ENCODE peak calls at places on chromosomes 2 and 18, in eight cellular contexts. G is HL-60, T is fibroblast of mammary gland, Y is BE2C, V is psoas muscle, Q is HepG2, J is adrenal gland, N is cardiac fibroblast. U is an unnamed sample.

GRCh38 chr2:153476491-153477095 is 2.0 kb downstream of the RPRM start:
- DNase-seq in V (no peak), N (no peak), Q (no peak), G (no peak), T (no peak), J (peak), Y (no peak), U (no peak)

GRCh38 chr2:189222440-189222839 is 42.9 kb upstream of the COL5A2 start:
- DNase-seq in J (no peak), T (peak), V (no peak), G (no peak), N (peak), Y (no peak), Q (no peak), U (no peak)

GRCh38 chr2:192151848-192152247 is 42.9 kb downstream of the TMEFF2 start:
- DNase-seq in G (no peak), Q (no peak), T (peak), Y (no peak), N (peak), V (no peak), J (no peak), U (no peak)

GRCh38 chr2:237471457-237472186 is 15.4 kb upstream of the MLPH start:
- DNase-seq in Y (peak), T (peak), Q (peak), N (peak), V (peak), J (no peak), G (no peak), U (no peak)

GRCh38 chr2:155364766-155365165 is 666.3 kb downstream of the KCNJ3 start:
- DNase-seq in Q (no peak), V (no peak), T (no peak), J (no peak), N (no peak), G (no peak), Y (no peak), U (no peak)

GRCh38 chr2:100262555-100263320 is 59.6 kb downstream of the LONRF2 start:
- DNase-seq in T (peak), N (peak), V (peak), G (peak), Q (peak), J (peak), Y (peak), U (peak)

GRCh38 chr2:240922982-240923537 is 16.9 kb downstream of the CROCC2 start:
- DNase-seq in Q (no peak), J (peak), N (no peak), V (peak), Y (peak), G (no peak), T (no peak), U (no peak)

GRCh38 chr2:3633089-3633981 is 24.7 kb upstream of the ALLC start:
- DNase-seq in T (peak), N (peak), V (peak), Y (peak), J (peak), G (no peak), Q (no peak), U (peak)

GRCh38 chr18:6997802-6998201 is 119.8 kb downstream of the LAMA1 start:
- DNase-seq in V (no peak), Y (no peak), N (peak), T (peak), J (no peak), G (no peak), Q (no peak), U (no peak)

DNA sequence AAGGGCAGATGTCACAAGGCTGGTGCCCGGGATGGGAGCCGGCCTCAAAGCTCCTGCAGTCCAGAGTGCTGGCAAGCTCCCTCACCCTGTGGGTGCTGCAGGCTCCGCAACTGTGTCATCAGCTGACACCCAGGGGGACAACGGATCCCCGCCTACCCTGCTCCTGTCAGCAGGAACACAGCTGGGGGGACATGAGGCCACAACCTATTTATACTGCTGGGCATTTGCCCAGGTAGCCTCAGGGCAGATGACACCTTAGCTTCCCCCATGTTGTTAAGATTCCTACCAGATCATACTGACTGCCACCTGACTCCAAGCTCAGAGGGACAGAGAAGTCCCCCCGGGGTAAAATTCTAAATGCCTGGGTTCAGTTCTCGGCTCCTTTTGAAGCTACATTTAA is 1.2 kb downstream of the ANKRD23 start:
- DNase-seq in Q (no peak), N (no peak), G (no peak), J (no peak), T (no peak), V (peak), Y (no peak), U (no peak)
- TF ChIP-seq CTCF in Q (no peak), N (no peak), G (no peak), J (no peak), T (no peak), V (no peak), Y (no peak), U (no peak)

GRCh38 chr2:204144487-204144886 is 207.9 kb downstream of the ICOS start:
- DNase-seq in J (no peak), G (no peak), Y (no peak), T (no peak), V (no peak), Q (no peak), N (no peak), U (no peak)

GRCh38 chr2:204140258-204140657 is 203.7 kb downstream of the ICOS start:
- DNase-seq in J (peak), N (no peak), Q (no peak), V (no peak), Y (no peak), T (no peak), G (no peak), U (no peak)

GRCh38 chr2:204150695-204151240 is 214.2 kb downstream of the ICOS start:
- DNase-seq in Q (no peak), T (no peak), V (no peak), N (no peak), G (no peak), J (no peak), Y (no peak), U (no peak)

GRCh38 chr2:204145197-204146190 is 208.9 kb downstream of the ICOS start:
- DNase-seq in V (peak), Y (peak), T (peak), G (peak), J (peak), Q (peak), N (peak), U (peak)
- H3K4me3 ChIP-seq in V (peak), Y (no peak), T (peak), G (peak), J (peak), Q (no peak), N (peak), U (no peak)

GRCh38 chr2:101793277-101793969 is 95.9 kb downstream of the MAP4K4 start:
- DNase-seq in N (no peak), Y (peak), J (no peak), Q (peak), G (no peak), T (peak), V (no peak), U (no peak)
- TF ChIP-seq CTCF in N (peak), Y (peak), J (no peak), Q (peak), G (no peak), T (peak), V (no peak), U (peak)

GRCh38 chr2:144516417-144516980 is 3.4 kb downstream of the ZEB2 start:
- DNase-seq in Q (no peak), Y (no peak), N (peak), J (no peak), T (no peak), V (peak), G (no peak), U (no peak)
- H3K4me3 ChIP-seq in Q (peak), Y (peak), N (peak), J (peak), T (peak), V (peak), G (peak), U (peak)

GRCh38 chr2:26438526-26438925 is 36.8 kb downstream of the DRC1 start:
- DNase-seq in G (no peak), J (no peak), N (peak), Y (no peak), Q (no peak), V (no peak), T (peak), U (peak)
- TF ChIP-seq CTCF in G (no peak), J (no peak), N (no peak), Y (peak), Q (peak), V (no peak), T (peak), U (no peak)

GRCh38 chr18:13628211-13628610 is 98.1 kb downstream of the FAM210A start:
- DNase-seq in V (no peak), T (no peak), G (no peak), J (no peak), Q (no peak), Y (no peak), N (no peak), U (no peak)

GRCh38 chr18:13630869-13631268 is 95.5 kb downstream of the FAM210A start:
- DNase-seq in V (no peak), Q (no peak), Y (no peak), T (no peak), J (no peak), N (no peak), G (no peak), U (no peak)

GRCh38 chr18:13626544-13626908 is 99.8 kb downstream of the FAM210A start:
- DNase-seq in V (no peak), Q (no peak), Y (no peak), J (no peak), T (no peak), G (no peak), N (no peak), U (no peak)

GRCh38 chr18:13627639-13628038 is 98.7 kb downstream of the FAM210A start:
- DNase-seq in V (no peak), Y (no peak), Q (no peak), N (no peak), T (no peak), J (no peak), G (no peak), U (no peak)

DNA sequence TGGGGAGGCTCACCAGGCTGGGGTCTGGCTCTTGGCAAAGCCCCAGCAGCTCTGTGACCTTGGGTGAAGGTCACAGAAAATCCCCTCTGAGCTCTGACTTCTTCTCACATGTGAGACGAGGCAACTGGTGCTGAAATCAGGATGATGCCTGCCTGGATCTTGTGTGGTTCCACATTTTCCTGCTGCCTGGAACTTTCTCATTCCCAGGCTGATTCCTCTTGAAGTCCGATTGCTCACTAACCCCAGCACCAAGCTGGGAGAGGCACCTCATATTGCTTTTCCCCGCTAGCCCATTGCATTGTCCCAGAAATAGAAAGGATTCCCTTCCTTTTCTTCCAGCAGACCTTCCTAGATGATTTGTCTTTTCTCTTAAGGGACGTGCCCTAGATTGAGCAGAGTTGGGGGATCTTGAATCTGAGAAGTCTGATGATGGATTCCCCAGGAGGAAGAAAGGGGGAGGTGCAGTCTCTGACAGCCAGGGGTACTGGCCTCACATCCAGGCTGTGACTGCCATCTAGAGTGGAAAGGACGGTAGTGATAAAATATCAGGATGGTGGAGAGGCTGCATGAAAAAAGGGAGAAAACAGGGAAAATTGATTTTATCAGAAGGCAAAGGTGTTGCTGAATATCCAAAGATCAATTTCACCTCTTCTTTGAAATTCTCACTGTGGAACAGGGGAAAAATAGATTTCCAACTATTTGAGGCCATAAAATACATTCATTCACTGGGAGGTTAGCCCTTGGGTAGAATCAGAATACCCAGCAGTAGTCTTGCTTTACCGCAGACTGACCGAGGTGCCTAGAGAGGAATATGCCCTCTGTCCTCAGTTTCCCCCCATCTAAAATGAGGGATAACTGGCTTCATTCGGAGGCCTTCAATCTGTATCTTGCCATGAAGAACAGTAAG is 96.3 kb downstream of the FAM210A start:
- DNase-seq in J (peak), G (peak), N (peak), Q (peak), V (no peak), Y (peak), T (peak), U (no peak)
- H3K4me3 ChIP-seq in J (no peak), G (no peak), N (no peak), Q (no peak), V (no peak), Y (peak), T (no peak), U (no peak)

DNA sequence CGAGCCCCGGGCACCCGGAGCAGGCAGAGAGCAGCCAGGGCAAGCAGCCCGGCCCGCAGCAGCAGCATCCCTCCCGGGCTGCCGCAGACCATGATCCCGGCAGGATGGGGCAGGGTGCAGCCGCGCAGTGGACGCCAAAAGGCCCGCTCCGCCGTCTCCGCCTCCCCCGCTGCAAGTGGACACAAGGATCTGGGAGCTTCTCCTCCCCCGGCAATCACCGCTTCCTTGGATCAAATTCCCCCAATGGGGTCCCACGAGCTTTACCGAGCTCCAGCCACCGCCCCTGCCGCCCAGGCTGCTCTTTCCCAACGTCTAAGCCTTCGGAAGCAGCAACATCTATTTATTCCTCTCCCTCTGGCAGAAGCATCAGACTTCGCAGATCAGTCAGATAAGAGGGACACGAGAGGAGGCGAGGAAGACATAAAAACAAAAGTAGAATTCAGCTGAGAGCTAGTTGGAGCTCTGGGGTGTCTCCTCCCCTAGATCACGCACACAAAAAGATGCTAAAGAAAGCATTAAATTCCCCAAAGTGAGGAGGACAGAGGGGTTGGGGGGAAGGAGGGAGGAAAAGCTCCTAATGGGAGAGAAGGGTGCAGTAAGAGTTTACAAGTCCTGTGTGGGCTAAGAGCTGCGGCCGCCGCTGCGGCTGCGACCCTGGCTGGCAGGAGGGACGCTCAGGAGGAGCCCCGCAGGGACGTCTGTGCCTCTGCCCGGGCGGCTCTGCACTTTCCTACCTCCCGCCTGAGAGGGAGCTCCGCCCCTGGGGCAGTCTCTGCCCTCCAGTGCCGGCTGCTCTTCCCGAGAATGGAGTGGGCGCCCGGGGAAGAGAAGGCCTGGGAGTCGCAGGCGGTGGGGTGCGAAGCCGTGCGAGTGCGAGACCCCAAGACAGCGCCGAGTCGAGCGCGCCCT is at the start of gene FRZB:
- DNase-seq in Q (peak), V (peak), T (peak), N (peak), J (peak), Y (peak), G (no peak), U (no peak)
- TF ChIP-seq CTCF in Q (peak), V (no peak), T (no peak), N (no peak), J (no peak), Y (no peak), G (no peak), U (no peak)

GRCh38 chr2:24543252-24543651 is 52.2 kb downstream of the NCOA1 start:
- DNase-seq in J (no peak), G (no peak), V (no peak), T (peak), Q (no peak), N (peak), Y (peak), U (no peak)
- H3K4me3 ChIP-seq in J (no peak), G (no peak), V (no peak), T (no peak), Q (no peak), N (no peak), Y (no peak), U (no peak)

DNA sequence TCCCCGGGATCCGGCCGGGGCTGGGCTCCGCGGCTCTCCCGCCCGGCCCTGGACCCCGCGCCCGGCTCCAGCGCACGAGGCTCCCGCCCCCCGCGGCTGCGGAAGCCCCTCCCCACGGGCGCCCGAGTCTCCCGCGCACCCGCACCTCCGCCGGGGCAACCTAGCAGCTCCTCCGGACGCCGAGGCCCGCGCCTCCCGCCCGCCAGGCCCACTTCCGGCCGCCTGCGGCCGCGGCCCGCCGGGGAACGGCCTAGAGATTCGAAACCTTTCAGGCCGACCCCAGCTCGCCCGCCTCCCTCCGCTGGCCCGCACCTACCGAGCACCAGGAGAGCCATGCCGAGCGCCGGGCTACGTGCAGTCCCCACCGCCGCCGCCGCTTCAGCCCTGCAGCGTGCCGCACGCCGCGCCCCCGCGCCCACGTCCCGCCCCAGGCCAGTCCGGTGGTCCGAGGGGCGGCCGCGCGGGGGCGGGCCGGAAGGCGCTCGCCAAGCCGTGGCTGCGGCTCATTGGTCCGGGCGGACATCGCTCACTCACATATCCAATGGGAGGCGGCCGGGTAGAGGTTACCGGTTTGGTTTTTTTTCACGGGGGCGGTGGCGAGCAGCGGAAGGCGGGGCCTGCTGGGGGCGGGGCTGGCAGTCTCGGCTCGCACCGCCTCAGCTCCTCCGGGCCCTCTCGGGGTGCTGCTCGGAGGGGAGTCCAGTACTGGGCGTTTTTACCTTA is at the start of gene PDIA6:
- DNase-seq in T (peak), J (peak), Q (peak), N (peak), Y (peak), G (peak), V (peak), U (peak)
- TF ChIP-seq CTCF in T (no peak), J (peak), Q (no peak), N (no peak), Y (no peak), G (no peak), V (peak), U (no peak)

GRCh38 chr18:75377258-75377657 is 50.2 kb downstream of the SMIM21 start:
- DNase-seq in Q (no peak), Y (no peak), J (no peak), T (no peak), N (no peak), G (no peak), V (no peak), U (no peak)
- H3K4me3 ChIP-seq in Q (no peak), Y (no peak), J (no peak), T (no peak), N (no peak), G (no peak), V (no peak), U (no peak)